ENCODE peak calls at places on chromosome 20, in eight cellular contexts. P is HCT116, T is SK-N-SH, U is HL-60, A is K562, O is GM12878, Q is Panc1, I is HepG2. B is an unnamed sample.

GRCh38 chr20:64205611-64206026 is 41.4 kb downstream of the MYT1 start:
- DNase-seq in T (no peak), O (no peak), Q (no peak), A (no peak), U (no peak), I (no peak), P (no peak), B (no peak)

GRCh38 chr20:33653900-33654596 is 8.1 kb upstream of the C20orf144 start:
- DNase-seq in I (no peak), A (no peak), U (no peak), P (no peak), T (peak; percentile 21), Q (no peak), O (no peak), B (peak; percentile 20)

GRCh38 chr20:64176548-64177419 is 12.5 kb downstream of the MYT1 start:
- DNase-seq in T (no peak), A (no peak), P (no peak), O (no peak), U (no peak), I (no peak), Q (no peak), B (peak; percentile 30)

GRCh38 chr20:23763345-23763744 is 12.6 kb upstream of the CST1 start:
- DNase-seq in Q (no peak), P (no peak), I (no peak), O (no peak), U (no peak), T (no peak), A (no peak), B (no peak)

GRCh38 chr20:11216451-11217314 is 542.9 kb upstream of the JAG1 start:
- DNase-seq in O (no peak), P (no peak), I (peak; percentile 78), Q (no peak), A (no peak), T (no peak), U (no peak), B (no peak)

GRCh38 chr20:21182832-21183563 is 57.1 kb downstream of the KIZ start:
- DNase-seq in U (no peak), I (no peak), T (no peak), A (no peak), P (no peak), O (no peak), Q (no peak), B (no peak)

GRCh38 chr20:48631114-48632016 is 196.4 kb downstream of the PREX1 start:
- DNase-seq in T (peak; percentile 65), I (no peak), U (no peak), O (no peak), A (no peak), P (no peak), Q (no peak), B (no peak)

GRCh38 chr20:18669241-18670019 is 81.6 kb downstream of the DTD1 start:
- DNase-seq in I (no peak), Q (no peak), U (no peak), P (no peak), T (no peak), O (no peak), A (no peak), B (peak; percentile 31)

GRCh38 chr20:49646126-49646525 is 67.6 kb downstream of the B4GALT5 start:
- DNase-seq in O (no peak), A (no peak), I (no peak), Q (no peak), U (no peak), P (no peak), T (no peak), B (no peak)

GRCh38 chr20:17029698-17030097 is 197.1 kb upstream of the PCSK2 start:
- DNase-seq in P (no peak), T (no peak), I (no peak), A (no peak), Q (no peak), U (no peak), O (no peak), B (no peak)

GRCh38 chr20:56690531-56691175 is 61.5 kb downstream of the TFAP2C start:
- DNase-seq in I (no peak), T (no peak), O (no peak), Q (no peak), A (no peak), U (no peak), P (no peak), B (no peak)

GRCh38 chr20:17327185-17327780 is 100.4 kb downstream of the PCSK2 start:
- DNase-seq in A (no peak), T (no peak), U (no peak), P (no peak), I (no peak), O (no peak), Q (no peak), B (peak; percentile 28)

GRCh38 chr20:34938466-34939163 is 17.0 kb downstream of the GSS start:
- DNase-seq in P (no peak), U (peak; percentile 95), O (no peak), A (no peak), I (no peak), Q (no peak), T (no peak), B (no peak)
- TF ChIP-seq POLR2AphosphoS5 in P (no peak), U (peak; percentile 96), O (no peak), A (no peak), I (no peak), Q (no peak), T (no peak), B (no peak)

DNA sequence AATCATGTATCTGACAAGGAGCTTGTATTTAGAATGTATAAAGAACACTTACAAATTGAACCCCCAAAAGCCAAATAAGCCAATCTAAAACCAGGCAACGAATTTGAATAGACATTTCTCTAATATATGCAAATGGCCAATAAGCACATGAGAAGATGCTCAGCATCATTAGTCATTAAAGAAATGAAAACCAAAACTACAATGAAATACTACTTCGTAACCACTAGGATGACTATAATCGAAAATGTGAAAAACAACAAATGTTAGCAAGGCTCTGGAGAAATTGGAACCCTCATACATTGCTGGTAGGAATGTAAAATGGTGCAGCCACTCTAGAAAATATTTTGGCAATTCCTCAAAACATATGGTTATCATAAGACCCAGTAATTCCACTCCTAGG is 105.8 kb upstream of the TOP1 start:
- DNase-seq in O (no peak), U (no peak), I (no peak), T (no peak), Q (no peak), P (no peak), A (no peak), B (no peak)
- TF ChIP-seq REST in O (no peak), U (no peak), I (no peak), T (no peak), Q (no peak), P (no peak), A (no peak), B (no peak)

DNA sequence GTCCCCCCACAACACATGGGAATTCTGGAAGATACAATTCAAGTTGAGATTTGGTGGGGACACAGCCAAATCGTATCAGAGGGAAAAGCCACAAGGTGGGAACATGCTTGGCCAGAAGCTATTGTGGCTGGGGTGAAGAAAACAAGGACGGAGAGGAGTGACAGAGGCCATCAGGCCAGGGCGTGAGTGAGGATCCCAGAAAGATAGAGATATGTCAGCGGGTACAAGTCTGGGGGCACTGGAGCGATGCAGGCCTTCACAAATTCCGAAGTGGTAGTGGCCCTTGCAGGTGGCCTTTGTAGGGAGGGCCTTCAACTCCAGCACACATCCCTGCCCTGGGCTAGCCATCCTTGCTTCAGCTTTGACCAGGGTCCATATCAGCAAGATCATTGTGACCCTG is 159.1 kb downstream of the BCAS1 start:
- DNase-seq in T (no peak), O (no peak), P (no peak), I (no peak), Q (no peak), U (no peak), A (no peak), B (no peak)
- H3K27ac ChIP-seq in T (no peak overlapping the region), O (no peak overlapping the region), P (no peak overlapping the region), I (no peak overlapping the region), Q (peak overlapping the region; percentile 100), U (peak overlapping the region; percentile 92), A (no peak overlapping the region), B (no peak overlapping the region)

GRCh38 chr20:1894951-1895673 is at the start of gene SIRPA:
- DNase-seq in A (peak; percentile 32), T (peak; percentile 91), U (peak; percentile 58), Q (no peak), O (no peak), I (no peak), P (no peak), B (peak; percentile 57)
- TF ChIP-seq POLR2AphosphoS5 in A (no peak), T (no peak), U (no peak), Q (no peak), O (no peak), I (no peak), P (peak; percentile 54), B (no peak)

B was measured in GM23338.